ENCODE peak calls at places on chromosomes 1 and 21, in ten cellular contexts. K is AG09319, H is suprapubic skin, U is endodermal cell, L is uterus, P is HL-60, F is lower leg skin, S is astrocyte of the cerebellum, G is Calu3, Y is endothelial cell of umbilical vein. O is an unnamed sample.

GRCh38 chr1:114746450-114747121 is 11.2 kb downstream of the CSDE1 start:
- DNase-seq in K (no peak), H (no peak), U (no peak), L (no peak), P (no peak), F (no peak), S (no peak), G (no peak), Y (no peak), O (no peak)

GRCh38 chr1:108801101-108801500 is 54.6 kb downstream of the STXBP3 start:
- DNase-seq in K (no peak), H (no peak), U (no peak), L (no peak), P (no peak), F (no peak), S (no peak), G (no peak), Y (peak; percentile 46), O (peak; percentile 10)

GRCh38 chr1:194369060-194369459 is 1182.6 kb upstream of the B3GALT2 start:
- DNase-seq in K (no peak), H (no peak), U (no peak), L (no peak), P (no peak), F (no peak), S (no peak), G (no peak), Y (no peak), O (no peak)

GRCh38 chr1:231512147-231512698 is 16.2 kb upstream of the TSNAX start:
- DNase-seq in K (no peak), H (no peak), U (no peak), L (no peak), P (no peak), F (no peak), S (peak; percentile 24), G (no peak), Y (no peak), O (peak; percentile 85)

GRCh38 chr1:204074274-204075115 is 1.6 kb downstream of the SOX13 start:
- DNase-seq in K (no peak), H (peak; percentile 78), U (peak; percentile 82), L (peak; percentile 89), P (no peak), F (peak; percentile 41), S (no peak), G (peak; percentile 58), Y (peak; percentile 80), O (peak; percentile 93)

GRCh38 chr21:46220275-46220810 is 8.2 kb downstream of the LSS start:
- DNase-seq in K (no peak), H (peak; percentile 46), U (peak; percentile 33), L (no peak), P (no peak), F (no peak), S (no peak), G (no peak), Y (no peak), O (no peak)

GRCh38 chr21:36584980-36585940 is 105.3 kb upstream of the CLDN14 start:
- DNase-seq in K (no peak), H (no peak), U (no peak), L (no peak), P (no peak), F (no peak), S (no peak), G (no peak), Y (no peak), O (no peak)

GRCh38 chr1:168386949-168387586 is 106.4 kb downstream of the TBX19 start:
- DNase-seq in K (no peak), H (no peak), U (peak; percentile 87), L (peak; percentile 72), P (no peak), F (no peak), S (no peak), G (peak; percentile 80), Y (no peak), O (no peak)

GRCh38 chr1:175725684-175726083 is 17.7 kb downstream of the TNR start:
- DNase-seq in K (no peak), H (no peak), U (peak; percentile 84), L (no peak), P (no peak), F (no peak), S (no peak), G (peak; percentile 15), Y (peak; percentile 54), O (no peak)

GRCh38 chr1:185281245-185281644 is 35.8 kb downstream of the IVNS1ABP start:
- DNase-seq in K (no peak), H (no peak), U (no peak), L (no peak), P (no peak), F (no peak), S (no peak), G (no peak), Y (no peak), O (no peak)

GRCh38 chr1:19433610-19433999 is 51.7 kb downstream of the CAPZB start:
- DNase-seq in K (no peak), H (no peak), U (no peak), L (no peak), P (no peak), F (no peak), S (no peak), G (no peak), Y (no peak), O (no peak)

GRCh38 chr21:44939532-44940115 is at the start of gene SLX9:
- DNase-seq in K (peak; percentile 40), H (peak; percentile 81), U (peak; percentile 92), L (peak; percentile 59), P (peak; percentile 74), F (no peak), S (peak; percentile 36), G (peak; percentile 80), Y (peak; percentile 39), O (peak; percentile 99)

GRCh38 chr21:44941567-44941966 is 1.7 kb downstream of the SLX9 start:
- DNase-seq in K (no peak), H (peak; percentile 58), U (no peak), L (no peak), P (no peak), F (no peak), S (no peak), G (no peak), Y (no peak), O (peak; percentile 22)

GRCh38 chr21:44938976-44939531 is 775 bp upstream of the SLX9 start:
- DNase-seq in K (no peak), H (peak; percentile 65), U (no peak), L (no peak), P (no peak), F (no peak), S (no peak), G (no peak), Y (no peak), O (peak; percentile 18)

GRCh38 chr21:44942566-44942965 is 2.7 kb downstream of the SLX9 start:
- DNase-seq in K (no peak), H (no peak), U (no peak), L (no peak), P (no peak), F (no peak), S (no peak), G (no peak), Y (no peak), O (peak; percentile 59)

DNA sequence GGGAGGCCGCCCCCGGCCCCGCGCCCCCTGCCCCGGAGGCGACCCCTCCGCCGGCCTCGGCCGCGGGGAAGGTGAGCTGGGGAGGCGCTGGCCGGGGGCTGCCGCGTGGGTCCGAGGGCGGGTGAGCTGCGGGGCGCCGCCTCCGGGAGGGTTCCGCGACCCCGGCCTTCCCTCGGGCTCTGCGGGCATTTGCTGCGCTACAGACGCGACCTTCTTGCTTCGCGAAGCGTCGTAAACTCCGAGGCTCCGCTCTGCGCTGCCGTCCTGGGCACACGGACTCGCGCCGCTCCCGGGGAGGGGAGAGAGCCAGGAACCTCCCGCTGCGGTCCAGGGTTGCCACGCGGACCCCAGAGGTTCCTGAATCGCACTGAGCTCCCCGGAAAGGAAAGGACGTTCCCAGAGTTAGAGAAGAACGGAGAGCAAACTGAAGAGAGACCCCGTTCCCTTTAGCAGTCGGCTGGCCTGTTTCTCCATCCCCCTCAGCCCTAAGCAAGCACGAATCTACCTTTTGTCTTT is 345 bp downstream of the SLX9 start:
- DNase-seq in K (no peak), H (peak; percentile 60), U (no peak), L (no peak), P (peak; percentile 54), F (no peak), S (no peak), G (peak; percentile 8), Y (peak; percentile 50), O (peak; percentile 84)
- TF ChIP-seq CTCF in K (no peak), H (no peak), U (no peak), L (no peak), P (no peak), F (no peak), S (no peak), G (no peak), Y (no peak), O (no peak)

GRCh38 chr1:152546704-152547103 is 19.9 kb downstream of the LCE3E start:
- DNase-seq in K (no peak), H (no peak), U (no peak), L (no peak), P (peak; percentile 14), F (no peak), S (no peak), G (no peak), Y (no peak), O (no peak)

GRCh38 chr1:152539901-152540300 is 25.6 kb downstream of the CRCT1 start:
- DNase-seq in K (no peak), H (no peak), U (no peak), L (no peak), P (no peak), F (no peak), S (no peak), G (no peak), Y (no peak), O (peak; percentile 71)

GRCh38 chr1:152543808-152544207 is 22.8 kb downstream of the LCE3E start:
- DNase-seq in K (no peak), H (no peak), U (peak; percentile 43), L (no peak), P (no peak), F (no peak), S (no peak), G (no peak), Y (no peak), O (no peak)
- TF ChIP-seq CTCF in K (no peak), H (no peak), U (no peak), L (no peak), P (no peak), F (no peak), S (no peak), G (peak; percentile 28), Y (no peak), O (peak; percentile 18)

GRCh38 chr1:24688621-24689195 is 45.6 kb downstream of the SRRM1 start:
- DNase-seq in K (no peak), H (peak; percentile 78), U (peak; percentile 92), L (peak; percentile 76), P (no peak), F (peak; percentile 59), S (peak; percentile 27), G (peak; percentile 71), Y (peak; percentile 70), O (peak; percentile 91)
- TF ChIP-seq CTCF in K (peak; percentile 91), H (peak; percentile 74), U (peak; percentile 94), L (peak; percentile 91), P (peak; percentile 68), F (peak; percentile 39), S (peak; percentile 90), G (peak; percentile 38), Y (peak; percentile 92), O (peak; percentile 93)

DNA sequence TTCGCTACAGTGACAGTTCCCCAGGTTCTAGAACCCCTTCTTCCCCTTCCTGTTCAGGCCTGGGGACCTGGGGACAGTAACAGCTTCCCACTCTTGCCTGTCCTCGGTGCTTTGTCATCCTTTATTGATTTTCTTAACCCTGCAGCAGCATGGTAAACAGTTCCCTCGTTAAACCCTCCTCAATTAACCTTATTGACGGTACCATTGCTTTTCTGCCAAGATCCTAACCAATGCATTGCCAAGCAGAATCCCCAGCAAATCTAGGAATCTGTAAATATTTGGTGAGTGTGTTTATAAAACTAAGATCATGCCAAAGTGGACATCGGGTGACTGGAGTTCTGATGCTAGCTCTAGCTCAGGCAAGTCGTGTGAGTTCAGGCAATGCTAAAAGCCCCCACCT is 99.6 kb upstream of the KAZN start:
- DNase-seq in K (no peak), H (no peak), U (no peak), L (no peak), P (no peak), F (no peak), S (no peak), G (no peak), Y (no peak), O (no peak)
- TF ChIP-seq CTCF in K (no peak), H (no peak), U (no peak), L (no peak), P (no peak), F (no peak), S (no peak), G (no peak), Y (no peak), O (no peak)

O was measured in osteoblast.